ENCODE peak calls at places on chromosomes 1 and 21, in ten cellular contexts. I, H, M, Q, E, A, F, Y, U and V are unnamed samples.

GRCh38 chr1:209585672-209586071 is 2.2 kb downstream of the CAMK1G start:
- DNase-seq in U (no peak), M (no peak), E (peak; percentile 66), F (no peak), A (peak; percentile 65), Y (no peak), H (no peak), I (peak; percentile 76), Q (no peak), V (no peak)

GRCh38 chr1:104648269-104648691 is 898.6 kb downstream of the AMY1C start:
- DNase-seq in Q (no peak), F (no peak), Y (peak; percentile 13), E (no peak), M (no peak), H (peak; percentile 0), U (no peak), I (no peak), A (no peak), V (no peak)

GRCh38 chr1:94962745-94963265 is 35.9 kb upstream of the CNN3 start:
- DNase-seq in A (peak; percentile 39), I (no peak), M (no peak), Q (peak; percentile 29), F (no peak), E (no peak), H (no peak), Y (peak; percentile 16), U (no peak), V (no peak)

GRCh38 chr1:227140376-227140775 is 177.9 kb downstream of the CDC42BPA start:
- DNase-seq in A (no peak), M (no peak), U (no peak), Y (no peak), H (no peak), F (no peak), E (no peak), I (no peak), Q (no peak), V (no peak)

GRCh38 chr21:34890724-34891609 is 158.1 kb downstream of the RUNX1 start:
- DNase-seq in M (peak; percentile 82), Q (no peak), I (peak; percentile 87), F (no peak), A (no peak), Y (no peak), U (no peak), E (peak; percentile 67), H (no peak), V (peak; percentile 87)

GRCh38 chr1:99996951-99997350 is 27.2 kb downstream of the SLC35A3 start:
- DNase-seq in Y (no peak), I (no peak), A (no peak), F (no peak), E (no peak), M (no peak), Q (no peak), H (no peak), U (no peak), V (no peak)

GRCh38 chr1:41495171-41495948 is 10.9 kb upstream of the EDN2 start:
- DNase-seq in E (peak; percentile 78), H (no peak), F (no peak), U (no peak), Q (no peak), A (no peak), Y (no peak), M (no peak), I (no peak), V (no peak)

GRCh38 chr1:4422496-4423289 is 231.7 kb upstream of the AJAP1 start:
- DNase-seq in Q (no peak), U (peak; percentile 48), I (no peak), M (no peak), F (no peak), Y (no peak), A (no peak), E (peak; percentile 55), H (no peak), V (no peak)

GRCh38 chr1:2130156-2130555 is 64.4 kb downstream of the FAAP20 start:
- DNase-seq in Y (no peak), F (no peak), H (no peak), A (no peak), U (no peak), M (no peak), E (no peak), Q (no peak), I (peak; percentile 71), V (no peak)

GRCh38 chr1:197919523-197920301 is 2.5 kb downstream of the LHX9 start:
- DNase-seq in Q (no peak), Y (no peak), A (no peak), H (no peak), M (no peak), I (no peak), E (peak; percentile 73), F (no peak), U (no peak), V (no peak)

DNA sequence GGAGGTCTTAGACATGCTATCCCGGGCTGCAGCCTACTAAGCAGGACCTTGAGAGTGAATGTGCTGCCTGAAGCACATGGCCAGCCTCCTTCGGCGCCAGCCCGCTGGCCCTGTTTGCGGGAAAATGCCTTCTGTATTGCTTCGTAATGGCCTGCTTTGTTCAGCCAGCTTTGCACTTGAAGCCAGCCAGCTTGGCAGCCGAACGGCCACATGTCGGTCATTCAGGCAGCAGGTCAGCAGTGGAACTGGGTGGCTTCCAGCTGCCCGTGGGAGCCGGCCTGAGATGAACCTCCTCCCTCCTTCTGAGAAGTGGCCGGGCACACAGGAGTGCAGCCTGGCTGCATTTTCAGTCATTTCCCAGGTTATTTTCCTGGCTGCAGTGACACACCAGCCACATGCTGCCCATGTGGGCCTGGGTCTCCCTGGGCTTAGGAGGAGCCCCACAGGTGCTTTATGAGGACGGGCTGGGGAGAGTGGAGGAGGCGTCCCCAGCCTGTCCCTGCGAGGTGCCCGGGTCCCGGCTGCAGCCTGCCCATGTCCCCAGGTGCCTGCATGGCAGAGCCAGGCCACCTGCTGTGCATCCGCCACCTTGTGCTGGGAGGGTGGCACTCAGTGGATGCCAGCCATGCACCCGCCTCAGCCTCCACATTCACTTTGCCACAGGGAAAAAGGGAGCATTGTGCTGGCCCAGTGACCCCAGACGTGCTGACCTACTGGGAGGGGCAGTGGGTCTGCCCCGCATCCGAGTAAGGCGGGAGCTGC is 103.5 kb downstream of the SIK1 start:
- DNase-seq in U (peak; percentile 75), E (no peak), I (no peak), F (no peak), M (no peak), Y (no peak), A (peak; percentile 93), Q (no peak), H (no peak), V (no peak)
- TF ChIP-seq POLR2AphosphoS5 in U (peak; percentile 12), E (no peak), I (peak; percentile 49), F (no peak), M (no peak), Y (no peak), A (no peak), Q (no peak), H (no peak), V (no peak)

GRCh38 chr1:156616463-156616862 is 2.8 kb upstream of the HAPLN2 start:
- DNase-seq in H (no peak), Q (no peak), E (no peak), M (no peak), I (no peak), U (no peak), Y (no peak), F (no peak), A (no peak), V (no peak)
- TF ChIP-seq POLR2AphosphoS5 in H (no peak), Q (no peak), E (no peak), M (peak; percentile 74), I (no peak), U (no peak), Y (no peak), F (no peak), A (no peak), V (peak; percentile 54)

DNA sequence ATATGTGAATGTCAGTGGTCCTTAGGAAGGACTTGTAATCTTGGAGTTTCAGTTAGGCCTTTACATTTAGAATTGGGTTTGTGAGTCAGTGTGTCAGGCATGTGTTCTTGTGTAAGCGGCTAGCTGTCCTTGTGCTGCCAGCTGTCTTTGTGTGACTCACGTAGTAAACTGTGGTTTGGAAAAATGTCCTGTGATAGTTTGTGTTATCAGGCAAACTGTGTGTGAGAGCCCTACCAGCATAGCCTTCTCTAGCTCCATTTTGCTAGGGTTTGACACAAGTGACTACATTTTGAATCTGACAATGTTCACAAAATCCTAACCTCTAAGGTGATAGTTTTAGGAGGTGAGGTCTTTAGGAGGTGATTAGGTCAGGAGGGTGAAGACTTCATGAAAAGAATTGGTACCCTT is 6.9 kb upstream of the SLC35D1 start:
- DNase-seq in I (no peak), U (no peak), H (peak; percentile 84), Q (no peak), M (no peak), F (peak; percentile 68), Y (no peak), A (no peak), E (no peak), V (no peak)
- TF ChIP-seq POLR2AphosphoS5 in I (no peak), U (no peak), H (no peak), Q (no peak), M (no peak), F (no peak), Y (no peak), A (peak; percentile 63), E (no peak), V (no peak)

GRCh38 chr1:44681905-44682900 is 7.7 kb downstream of the ARMH1 start:
- DNase-seq in E (peak; percentile 60), U (no peak), A (no peak), H (no peak), Q (no peak), F (no peak), Y (no peak), M (no peak), I (peak; percentile 25), V (no peak)
- TF ChIP-seq POLR2AphosphoS5 in E (no peak), U (no peak), A (no peak), H (no peak), Q (no peak), F (no peak), Y (no peak), M (no peak), I (no peak), V (no peak)

DNA sequence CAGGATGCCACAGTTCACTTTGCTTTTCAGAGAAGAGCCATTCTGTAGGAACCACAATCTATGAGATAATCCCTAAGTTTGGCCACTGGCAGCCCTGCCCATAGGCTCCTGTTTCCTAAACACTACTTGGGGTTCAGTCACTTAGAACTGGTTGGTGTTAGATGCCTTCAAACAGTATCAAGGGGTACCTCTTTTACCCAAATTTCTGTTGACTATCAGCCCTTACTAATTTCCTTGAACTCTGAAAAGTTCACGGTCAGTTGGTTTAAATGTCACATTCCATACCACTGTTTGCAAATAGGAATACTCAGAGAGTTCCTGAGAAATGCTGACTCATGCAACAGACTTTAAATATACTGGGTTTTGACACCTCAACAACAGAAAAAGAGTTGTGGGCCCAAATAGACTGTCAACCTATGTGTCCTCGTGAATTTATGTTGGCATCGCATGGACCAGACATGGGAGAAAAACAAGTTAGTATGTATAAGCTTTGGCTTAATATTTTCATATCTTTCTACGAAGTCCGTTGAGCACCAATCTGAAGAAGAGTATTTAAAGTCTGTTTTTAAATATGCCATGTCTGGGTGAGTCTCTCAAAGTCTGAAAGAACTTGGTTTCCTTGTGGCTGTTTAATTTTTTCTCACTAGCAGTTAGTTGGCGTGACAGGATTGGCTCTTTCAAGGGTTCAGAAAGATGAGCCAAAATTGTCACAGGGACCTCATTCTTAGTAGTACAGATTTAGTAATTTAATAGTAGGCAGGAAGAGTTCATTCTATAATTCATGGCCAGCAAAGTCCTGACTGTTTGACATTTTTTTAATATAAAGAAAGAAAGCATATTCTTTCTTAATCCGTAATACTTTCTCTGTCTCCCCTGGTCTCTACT is 56.5 kb upstream of the ZNF326 start:
- DNase-seq in H (no peak), E (no peak), I (no peak), A (no peak), F (no peak), M (no peak), Q (no peak), U (no peak), Y (no peak), V (no peak)
- TF ChIP-seq POLR2AphosphoS5 in H (no peak), E (no peak), I (no peak), A (no peak), F (no peak), M (no peak), Q (no peak), U (no peak), Y (no peak), V (no peak)